ENCODE peak calls at places on chromosomes 11 and 22, in nine cellular contexts. One of them, this sample, is unnamed.

GRCh38 chr11:16365456-16366355 is 9.4 kb upstream of the SOX6 start:
- DNase-seq in foreskin fibroblast: no peak
- DNase-seq in cardiac muscle cell: peak
- DNase-seq in aorta: no peak
- DNase-seq in mesenchymal stem cell: no peak
- DNase-seq in fibroblast of lung: peak
- DNase-seq in bronchial epithelial cell: no peak
- DNase-seq in cardiac fibroblast: peak
- DNase-seq in Caco-2: no peak
- DNase-seq in this sample: no peak

GRCh38 chr11:112255075-112255739 is 5.5 kb downstream of the PLET1 start:
- DNase-seq in foreskin fibroblast: peak
- DNase-seq in cardiac muscle cell: peak
- DNase-seq in aorta: peak
- DNase-seq in mesenchymal stem cell: peak
- DNase-seq in fibroblast of lung: peak
- DNase-seq in bronchial epithelial cell: peak
- DNase-seq in cardiac fibroblast: peak
- DNase-seq in Caco-2: no peak
- DNase-seq in this sample: peak

GRCh38 chr11:3052109-3052479 is 5.1 kb downstream of the CARS1 start:
- DNase-seq in foreskin fibroblast: peak
- DNase-seq in cardiac muscle cell: no peak
- DNase-seq in aorta: no peak
- DNase-seq in mesenchymal stem cell: no peak
- DNase-seq in fibroblast of lung: no peak
- DNase-seq in bronchial epithelial cell: no peak
- DNase-seq in cardiac fibroblast: no peak
- DNase-seq in Caco-2: no peak
- DNase-seq in this sample: no peak

GRCh38 chr11:134069426-134069921 is 602 bp downstream of the JAM3 start:
- DNase-seq in foreskin fibroblast: peak
- DNase-seq in cardiac muscle cell: peak
- DNase-seq in aorta: no peak
- DNase-seq in mesenchymal stem cell: peak
- DNase-seq in fibroblast of lung: no peak
- DNase-seq in bronchial epithelial cell: no peak
- DNase-seq in cardiac fibroblast: peak
- DNase-seq in Caco-2: no peak
- DNase-seq in this sample: no peak

GRCh38 chr22:42856179-42856864 is 751 bp downstream of the ARFGAP3 start:
- DNase-seq in foreskin fibroblast: peak
- DNase-seq in cardiac muscle cell: peak
- DNase-seq in aorta: peak
- DNase-seq in mesenchymal stem cell: peak
- DNase-seq in fibroblast of lung: peak
- DNase-seq in bronchial epithelial cell: peak
- DNase-seq in cardiac fibroblast: peak
- DNase-seq in Caco-2: peak
- DNase-seq in this sample: peak

GRCh38 chr11:8036986-8037385 is 44.0 kb upstream of the TUB start:
- DNase-seq in foreskin fibroblast: no peak
- DNase-seq in cardiac muscle cell: no peak
- DNase-seq in aorta: no peak
- DNase-seq in mesenchymal stem cell: no peak
- DNase-seq in fibroblast of lung: no peak
- DNase-seq in bronchial epithelial cell: no peak
- DNase-seq in cardiac fibroblast: no peak
- DNase-seq in Caco-2: no peak
- DNase-seq in this sample: no peak

GRCh38 chr11:93689166-93689734 is 27.8 kb downstream of the CEP295 start:
- DNase-seq in foreskin fibroblast: no peak
- DNase-seq in cardiac muscle cell: no peak
- DNase-seq in aorta: no peak
- DNase-seq in mesenchymal stem cell: no peak
- DNase-seq in fibroblast of lung: no peak
- DNase-seq in bronchial epithelial cell: no peak
- DNase-seq in cardiac fibroblast: no peak
- DNase-seq in Caco-2: no peak
- DNase-seq in this sample: no peak

GRCh38 chr11:67345247-67345948 is 7.9 kb downstream of the POLD4 start:
- DNase-seq in foreskin fibroblast: no peak
- DNase-seq in cardiac muscle cell: no peak
- DNase-seq in aorta: no peak
- DNase-seq in mesenchymal stem cell: no peak
- DNase-seq in fibroblast of lung: no peak
- DNase-seq in bronchial epithelial cell: no peak
- DNase-seq in cardiac fibroblast: no peak
- DNase-seq in Caco-2: no peak
- DNase-seq in this sample: no peak

GRCh38 chr11:110295487-110296225 is 758 bp downstream of the RDX start:
- DNase-seq in foreskin fibroblast: peak
- DNase-seq in cardiac muscle cell: peak
- DNase-seq in aorta: peak
- DNase-seq in mesenchymal stem cell: peak
- DNase-seq in fibroblast of lung: peak
- DNase-seq in bronchial epithelial cell: no peak
- DNase-seq in cardiac fibroblast: peak
- DNase-seq in Caco-2: peak
- DNase-seq in this sample: peak

GRCh38 chr22:49364398-49364797 is 463.3 kb downstream of the BRD1 start:
- DNase-seq in foreskin fibroblast: no peak
- DNase-seq in cardiac muscle cell: no peak
- DNase-seq in aorta: no peak
- DNase-seq in mesenchymal stem cell: no peak
- DNase-seq in fibroblast of lung: no peak
- DNase-seq in bronchial epithelial cell: no peak
- DNase-seq in cardiac fibroblast: no peak
- DNase-seq in Caco-2: no peak
- DNase-seq in this sample: no peak

GRCh38 chr11:86097965-86098364 is 29.1 kb upstream of the PICALM start:
- DNase-seq in foreskin fibroblast: no peak
- DNase-seq in cardiac muscle cell: no peak
- DNase-seq in aorta: no peak
- DNase-seq in mesenchymal stem cell: no peak
- DNase-seq in fibroblast of lung: no peak
- DNase-seq in bronchial epithelial cell: no peak
- DNase-seq in cardiac fibroblast: no peak
- DNase-seq in Caco-2: no peak
- DNase-seq in this sample: no peak

GRCh38 chr11:2529173-2529572 is 84.4 kb downstream of the KCNQ1 start:
- DNase-seq in foreskin fibroblast: no peak
- DNase-seq in cardiac muscle cell: no peak
- DNase-seq in aorta: peak
- DNase-seq in mesenchymal stem cell: no peak
- DNase-seq in fibroblast of lung: no peak
- DNase-seq in bronchial epithelial cell: no peak
- DNase-seq in cardiac fibroblast: no peak
- DNase-seq in Caco-2: no peak
- DNase-seq in this sample: no peak

GRCh38 chr11:61533401-61533800 is 24.9 kb downstream of the LRRC10B start:
- DNase-seq in foreskin fibroblast: no peak
- DNase-seq in cardiac muscle cell: no peak
- DNase-seq in aorta: no peak
- DNase-seq in mesenchymal stem cell: no peak
- DNase-seq in fibroblast of lung: no peak
- DNase-seq in bronchial epithelial cell: no peak
- DNase-seq in cardiac fibroblast: no peak
- DNase-seq in Caco-2: peak
- DNase-seq in this sample: no peak

GRCh38 chr11:43937434-43938411 is 4.7 kb upstream of the C11orf96 start:
- DNase-seq in foreskin fibroblast: peak
- DNase-seq in cardiac muscle cell: peak
- DNase-seq in aorta: no peak
- DNase-seq in mesenchymal stem cell: peak
- DNase-seq in fibroblast of lung: peak
- DNase-seq in bronchial epithelial cell: peak
- DNase-seq in cardiac fibroblast: peak
- DNase-seq in Caco-2: no peak
- DNase-seq in this sample: no peak

GRCh38 chr22:44658371-44658953 is 43.5 kb upstream of the PRR5 start:
- DNase-seq in foreskin fibroblast: peak
- DNase-seq in cardiac muscle cell: peak
- DNase-seq in aorta: no peak
- DNase-seq in mesenchymal stem cell: no peak
- DNase-seq in fibroblast of lung: peak
- DNase-seq in bronchial epithelial cell: no peak
- DNase-seq in cardiac fibroblast: peak
- DNase-seq in Caco-2: no peak
- DNase-seq in this sample: peak

GRCh38 chr22:19448076-19448607 is 631 bp upstream of the C22orf39 start:
- DNase-seq in foreskin fibroblast: peak
- DNase-seq in cardiac muscle cell: peak
- DNase-seq in aorta: no peak
- DNase-seq in mesenchymal stem cell: peak
- DNase-seq in fibroblast of lung: peak
- DNase-seq in bronchial epithelial cell: peak
- DNase-seq in cardiac fibroblast: peak
- DNase-seq in Caco-2: peak
- DNase-seq in this sample: peak

GRCh38 chr11:88421530-88421929 is 84.0 kb upstream of the CTSC start:
- DNase-seq in foreskin fibroblast: peak
- DNase-seq in cardiac muscle cell: peak
- DNase-seq in aorta: no peak
- DNase-seq in mesenchymal stem cell: peak
- DNase-seq in fibroblast of lung: no peak
- DNase-seq in bronchial epithelial cell: peak
- DNase-seq in cardiac fibroblast: peak
- DNase-seq in Caco-2: no peak
- DNase-seq in this sample: no peak

GRCh38 chr11:1118755-1119275 is 38.9 kb upstream of the MUC5AC start:
- DNase-seq in foreskin fibroblast: no peak
- DNase-seq in cardiac muscle cell: no peak
- DNase-seq in aorta: no peak
- DNase-seq in mesenchymal stem cell: no peak
- DNase-seq in fibroblast of lung: no peak
- DNase-seq in bronchial epithelial cell: no peak
- DNase-seq in cardiac fibroblast: no peak
- DNase-seq in Caco-2: no peak
- DNase-seq in this sample: no peak

GRCh38 chr11:96393753-96394348 is 4.0 kb downstream of the JRKL start:
- DNase-seq in foreskin fibroblast: peak
- DNase-seq in cardiac muscle cell: peak
- DNase-seq in aorta: no peak
- DNase-seq in mesenchymal stem cell: peak
- DNase-seq in fibroblast of lung: peak
- DNase-seq in bronchial epithelial cell: peak
- DNase-seq in cardiac fibroblast: peak
- DNase-seq in Caco-2: peak
- DNase-seq in this sample: no peak

DNA sequence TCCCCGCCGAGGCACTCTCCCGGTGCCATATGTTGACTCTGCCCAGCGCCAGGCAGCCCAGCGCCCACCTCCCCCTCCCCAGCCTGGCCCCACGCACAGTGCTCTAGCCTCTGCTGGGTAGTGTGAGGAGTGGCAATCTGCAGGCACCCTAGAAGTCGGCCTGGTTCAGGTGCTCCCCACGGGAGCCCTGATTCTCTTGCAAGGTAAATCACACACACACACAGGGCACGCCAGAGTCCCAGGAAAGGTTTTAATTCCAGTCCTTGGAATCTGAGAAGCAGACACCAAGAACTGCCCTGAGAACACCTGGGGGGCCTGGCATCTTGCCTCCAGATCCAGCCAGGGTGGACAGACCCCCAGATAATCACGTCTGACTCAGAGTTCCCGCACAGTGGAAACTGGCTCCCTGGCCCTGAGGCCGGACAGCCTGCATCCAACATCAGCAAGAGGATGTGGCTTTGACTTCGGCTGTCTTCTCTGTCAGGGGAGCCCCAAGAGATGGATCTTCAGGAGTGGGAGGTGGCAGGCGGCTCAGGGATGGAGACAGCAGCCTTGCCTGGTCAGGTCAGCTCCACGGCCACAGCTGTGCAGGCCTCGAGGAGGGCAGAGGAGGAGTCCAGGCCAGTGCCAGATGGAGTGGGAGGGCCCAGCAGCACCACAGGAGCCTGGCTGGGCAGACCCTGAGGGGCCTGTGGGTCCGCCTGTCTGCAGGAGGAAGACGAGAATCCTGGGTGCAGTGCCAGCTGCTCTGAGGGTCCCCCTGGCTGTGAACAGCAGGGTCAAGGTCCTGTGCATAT is 1.1 kb upstream of the RIN1 start:
- DNase-seq in foreskin fibroblast: peak
- DNase-seq in cardiac muscle cell: no peak
- DNase-seq in aorta: peak
- DNase-seq in mesenchymal stem cell: peak
- DNase-seq in fibroblast of lung: peak
- DNase-seq in bronchial epithelial cell: no peak
- DNase-seq in cardiac fibroblast: no peak
- DNase-seq in Caco-2: no peak
- DNase-seq in this sample: peak
- H3K4me3 ChIP-seq in foreskin fibroblast: peak
- H3K4me3 ChIP-seq in cardiac muscle cell: no peak
- H3K4me3 ChIP-seq in aorta: no peak
- H3K4me3 ChIP-seq in mesenchymal stem cell: no peak
- H3K4me3 ChIP-seq in fibroblast of lung: no peak
- H3K4me3 ChIP-seq in bronchial epithelial cell: no peak
- H3K4me3 ChIP-seq in cardiac fibroblast: no peak
- H3K4me3 ChIP-seq in Caco-2: no peak
- H3K4me3 ChIP-seq in this sample: peak

GRCh38 chr11:46360878-46361277 is 13.6 kb downstream of the DGKZ start:
- DNase-seq in foreskin fibroblast: no peak
- DNase-seq in cardiac muscle cell: no peak
- DNase-seq in aorta: no peak
- DNase-seq in mesenchymal stem cell: peak
- DNase-seq in fibroblast of lung: no peak
- DNase-seq in bronchial epithelial cell: no peak
- DNase-seq in cardiac fibroblast: no peak
- DNase-seq in Caco-2: no peak
- DNase-seq in this sample: no peak
- H3K4me3 ChIP-seq in foreskin fibroblast: no peak
- H3K4me3 ChIP-seq in cardiac muscle cell: no peak
- H3K4me3 ChIP-seq in aorta: no peak
- H3K4me3 ChIP-seq in mesenchymal stem cell: no peak
- H3K4me3 ChIP-seq in fibroblast of lung: no peak
- H3K4me3 ChIP-seq in bronchial epithelial cell: no peak
- H3K4me3 ChIP-seq in cardiac fibroblast: no peak
- H3K4me3 ChIP-seq in Caco-2: no peak
- H3K4me3 ChIP-seq in this sample: no peak

GRCh38 chr22:50548913-50549790 is 3.5 kb downstream of the KLHDC7B start:
- DNase-seq in foreskin fibroblast: no peak
- DNase-seq in cardiac muscle cell: no peak
- DNase-seq in aorta: peak
- DNase-seq in mesenchymal stem cell: no peak
- DNase-seq in fibroblast of lung: no peak
- DNase-seq in bronchial epithelial cell: no peak
- DNase-seq in cardiac fibroblast: no peak
- DNase-seq in Caco-2: no peak
- DNase-seq in this sample: no peak
- H3K4me3 ChIP-seq in foreskin fibroblast: no peak
- H3K4me3 ChIP-seq in cardiac muscle cell: no peak
- H3K4me3 ChIP-seq in aorta: no peak
- H3K4me3 ChIP-seq in mesenchymal stem cell: no peak
- H3K4me3 ChIP-seq in fibroblast of lung: no peak
- H3K4me3 ChIP-seq in bronchial epithelial cell: no peak
- H3K4me3 ChIP-seq in cardiac fibroblast: no peak
- H3K4me3 ChIP-seq in Caco-2: no peak
- H3K4me3 ChIP-seq in this sample: no peak

DNA sequence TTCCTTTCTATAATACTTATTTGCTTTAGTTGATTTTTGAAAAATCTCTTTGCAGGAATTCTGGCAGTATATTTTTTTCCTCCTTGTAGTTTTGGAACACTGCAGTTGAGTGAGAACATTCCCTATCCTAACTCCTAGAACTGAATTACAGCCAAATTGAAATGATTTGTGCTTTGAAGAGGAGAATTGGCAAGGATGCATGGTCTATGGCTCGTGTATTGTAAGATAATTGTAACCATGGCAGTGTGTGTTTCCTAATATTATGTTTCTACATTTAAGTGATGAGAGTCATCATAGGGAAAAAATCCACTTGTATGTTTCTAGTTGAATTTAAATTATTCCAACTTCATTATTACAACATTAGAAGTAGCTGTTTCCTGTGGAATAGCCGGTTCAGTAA is 80.9 kb upstream of the MYO18B start:
- DNase-seq in foreskin fibroblast: no peak
- DNase-seq in cardiac muscle cell: peak
- DNase-seq in aorta: no peak
- DNase-seq in mesenchymal stem cell: no peak
- DNase-seq in fibroblast of lung: peak
- DNase-seq in bronchial epithelial cell: no peak
- DNase-seq in cardiac fibroblast: peak
- DNase-seq in Caco-2: no peak
- DNase-seq in this sample: no peak
- H3K4me3 ChIP-seq in foreskin fibroblast: no peak
- H3K4me3 ChIP-seq in cardiac muscle cell: no peak
- H3K4me3 ChIP-seq in aorta: no peak
- H3K4me3 ChIP-seq in mesenchymal stem cell: no peak
- H3K4me3 ChIP-seq in fibroblast of lung: no peak
- H3K4me3 ChIP-seq in bronchial epithelial cell: no peak
- H3K4me3 ChIP-seq in cardiac fibroblast: no peak
- H3K4me3 ChIP-seq in Caco-2: no peak
- H3K4me3 ChIP-seq in this sample: no peak